ENCODE peak calls at places on chromosomes 1 and 21, in six cellular contexts. W is A549; G is tibial artery; V is CD8-positive, alpha-beta memory T cell; J is GM23248; M is SK-N-SH. B is an unnamed sample.

GRCh38 chr1:199336745-199337640 is 690.5 kb upstream of the NR5A2 start:
- DNase-seq in W (no peak), G (no peak), V (no peak), J (no peak), M (no peak), B (peak; percentile 81)

GRCh38 chr1:78722521-78722920 is 72.9 kb downstream of the IFI44 start:
- DNase-seq in W (no peak), G (no peak), V (no peak), J (peak; percentile 58), M (no peak), B (no peak)

GRCh38 chr1:209839875-209840491 is 12.2 kb downstream of the UTP25 start:
- DNase-seq in W (peak; percentile 77), G (no peak), V (no peak), J (peak; percentile 94), M (no peak), B (no peak)

GRCh38 chr1:207021139-207021861 is 11.3 kb downstream of the C1orf116 start:
- DNase-seq in W (peak; percentile 77), G (no peak), V (no peak), J (no peak), M (peak; percentile 45), B (no peak)

GRCh38 chr1:220791287-220791686 is 4.6 kb downstream of the MTARC1 start:
- DNase-seq in W (no peak), G (no peak), V (no peak), J (no peak), M (peak; percentile 32), B (no peak)

GRCh38 chr21:16587141-16587570 is 857.4 kb downstream of the USP25 start:
- DNase-seq in W (peak; percentile 84), G (peak; percentile 53), V (no peak), J (peak; percentile 80), M (peak; percentile 48), B (peak; percentile 66)

GRCh38 chr1:147665521-147665920 is 4.8 kb downstream of the ACP6 start:
- DNase-seq in W (peak; percentile 20), G (no peak), V (no peak), J (peak; percentile 16), M (no peak), B (peak; percentile 57)

GRCh38 chr1:47693115-47693514 is 255.3 kb downstream of the FOXD2 start:
- DNase-seq in W (no peak), G (no peak), V (no peak), J (no peak), M (no peak), B (peak; percentile 25)

GRCh38 chr1:153790282-153790995 is 15.2 kb downstream of the SLC27A3 start:
- DNase-seq in W (no peak), G (peak; percentile 91), V (no peak), J (peak; percentile 90), M (no peak), B (no peak)

GRCh38 chr1:172108494-172108893 is 267.2 kb downstream of the DNM3 start:
- DNase-seq in W (no peak), G (no peak), V (no peak), J (peak; percentile 33), M (no peak), B (no peak)

GRCh38 chr1:28176492-28177470 is at the start of gene PTAFR:
- DNase-seq in W (no peak), G (no peak), V (no peak), J (no peak), M (no peak), B (no peak)
- H3K4me1 ChIP-seq in W (no peaks in the 10 kb centered on the region), G (peaks cover 7% of the 10 kb centered on the region), V (peaks cover 26% of the 10 kb centered on the region), J (no peaks in the 10 kb centered on the region), M (peaks cover 16% of the 10 kb centered on the region), B (peaks cover 4% of the 10 kb centered on the region)

GRCh38 chr1:178266619-178267066 is 172.7 kb downstream of the RASAL2 start:
- DNase-seq in W (no peak), G (no peak), V (no peak), J (no peak), M (no peak), B (peak; percentile 94)
- H3K4me1 ChIP-seq in W (peaks cover 41% of the 10 kb centered on the region), G (peaks cover 5% of the 10 kb centered on the region), V (no peaks in the 10 kb centered on the region), J (peaks cover 38% of the 10 kb centered on the region), M (no peaks in the 10 kb centered on the region), B (no peaks in the 10 kb centered on the region)

GRCh38 chr1:51572365-51572764 is 44.5 kb upstream of the OSBPL9 start:
- DNase-seq in W (no peak), G (no peak), V (no peak), J (no peak), M (no peak), B (no peak)

GRCh38 chr1:51567653-51568052 is 48.6 kb upstream of the EPS15 start:
- DNase-seq in W (no peak), G (peak; percentile 57), V (no peak), J (peak; percentile 94), M (no peak), B (no peak)

GRCh38 chr1:51569284-51570062 is 47.4 kb upstream of the OSBPL9 start:
- DNase-seq in W (peak; percentile 51), G (no peak), V (peak; percentile 15), J (peak; percentile 90), M (no peak), B (peak; percentile 70)

GRCh38 chr1:51568231-51568935 is 48.5 kb upstream of the OSBPL9 start:
- DNase-seq in W (no peak), G (no peak), V (no peak), J (peak; percentile 27), M (no peak), B (no peak)

GRCh38 chr1:51570063-51570720 is 46.7 kb upstream of the OSBPL9 start:
- DNase-seq in W (no peak), G (no peak), V (no peak), J (peak; percentile 39), M (no peak), B (no peak)
- H3K4me1 ChIP-seq in W (peaks cover 32% of the 10 kb centered on the region), G (peaks cover 35% of the 10 kb centered on the region), V (peaks cover 28% of the 10 kb centered on the region), J (peaks cover 38% of the 10 kb centered on the region), M (peaks cover 4% of the 10 kb centered on the region), B (no peaks in the 10 kb centered on the region)

DNA sequence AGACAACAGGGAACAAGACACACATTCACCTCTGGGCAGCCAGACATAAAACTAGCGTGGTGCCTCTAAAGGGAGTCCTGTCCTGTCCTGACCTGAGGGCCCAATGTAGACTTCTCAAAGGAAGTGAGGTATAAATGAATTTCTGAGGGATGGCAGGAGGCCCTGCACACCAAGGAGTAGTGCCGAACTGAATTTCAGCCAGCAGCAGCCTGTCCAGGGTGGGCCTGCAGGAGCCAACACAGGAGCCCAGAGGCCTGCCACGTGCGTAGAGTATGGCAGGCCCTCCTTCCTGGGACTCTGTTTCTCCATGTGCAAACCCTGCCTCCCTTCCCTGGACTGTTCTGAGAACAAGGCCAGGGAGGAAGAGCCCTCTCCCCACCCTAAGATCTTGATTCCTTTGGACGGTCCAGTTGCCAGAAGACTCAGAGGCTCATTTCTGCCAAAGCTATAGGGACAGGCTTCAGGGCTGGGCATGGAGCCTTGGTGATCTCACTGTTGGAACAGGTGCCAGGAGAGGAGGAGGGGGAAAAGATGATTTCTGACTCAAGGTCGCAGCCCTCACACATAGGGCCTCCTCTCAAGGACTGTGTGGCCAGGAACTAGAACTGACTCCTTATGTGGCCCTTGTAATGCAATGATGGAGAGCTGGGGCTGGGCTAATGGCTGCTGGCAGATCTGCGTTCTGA is 1.8 kb upstream of the FABP3 start:
- DNase-seq in W (no peak), G (peak; percentile 40), V (no peak), J (peak; percentile 88), M (no peak), B (no peak)
- H3K4me1 ChIP-seq in W (peaks cover 13% of the 10 kb centered on the region), G (peaks cover 56% of the 10 kb centered on the region), V (peaks cover 8% of the 10 kb centered on the region), J (peaks cover 25% of the 10 kb centered on the region), M (peaks cover 26% of the 10 kb centered on the region), B (peaks cover 24% of the 10 kb centered on the region)

DNA sequence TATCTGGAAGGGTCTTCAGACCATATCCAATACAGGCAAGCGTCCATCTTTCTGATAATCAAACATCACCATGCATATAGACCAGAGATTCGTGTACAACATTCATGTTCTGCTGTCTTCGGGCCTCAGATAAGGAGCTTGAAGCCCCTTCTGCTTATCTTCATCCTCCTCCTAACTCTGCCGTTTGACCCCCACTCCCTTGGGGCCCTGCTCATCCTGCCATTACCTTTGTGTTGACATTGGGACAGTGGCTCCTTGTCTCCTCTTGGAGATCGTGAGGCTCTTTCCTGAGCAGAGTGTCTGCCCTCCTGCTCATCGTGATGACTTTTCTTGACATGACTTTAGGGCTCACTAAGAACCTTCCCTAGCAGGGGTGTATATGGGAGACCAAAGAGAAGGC is 37.3 kb downstream of the ACTL8 start:
- DNase-seq in W (no peak), G (no peak), V (no peak), J (no peak), M (no peak), B (no peak)
- H3K4me1 ChIP-seq in W (no peaks in the 10 kb centered on the region), G (no peaks in the 10 kb centered on the region), V (no peaks in the 10 kb centered on the region), J (peaks cover 1% of the 10 kb centered on the region), M (no peaks in the 10 kb centered on the region), B (no peaks in the 10 kb centered on the region)

B was measured in endodermal cell.